ENCODE peak calls at places on chromosomes 13 and 19, in five cellular contexts. One of them, this sample, is unnamed.

GRCh38 chr19:35216833-35217707 is 11.5 kb downstream of the FAM187B start:
- DNase-seq in NCI-H1694: no peak
- DNase-seq in H54: no peak
- DNase-seq in HCT116: no peak
- DNase-seq in left ventricle myocardium inferior: no peak
- DNase-seq in this sample: no peak

GRCh38 chr19:16860118-16860517 is 28.7 kb upstream of the F2RL3 start:
- DNase-seq in NCI-H1694: no peak
- DNase-seq in H54: no peak
- DNase-seq in HCT116: no peak
- DNase-seq in left ventricle myocardium inferior: no peak
- DNase-seq in this sample: no peak

GRCh38 chr13:100063333-100063732 is 25.6 kb upstream of the PCCA start:
- DNase-seq in NCI-H1694: no peak
- DNase-seq in H54: no peak
- DNase-seq in HCT116: no peak
- DNase-seq in left ventricle myocardium inferior: no peak
- DNase-seq in this sample: no peak

GRCh38 chr19:32997716-32998355 is 25.8 kb downstream of the FAAP24 start:
- DNase-seq in NCI-H1694: no peak
- DNase-seq in H54: no peak
- DNase-seq in HCT116: no peak
- DNase-seq in left ventricle myocardium inferior: no peak
- DNase-seq in this sample: no peak

GRCh38 chr19:3389876-3390361 is 23.5 kb downstream of the NFIC start:
- DNase-seq in NCI-H1694: no peak
- DNase-seq in H54: no peak
- DNase-seq in HCT116: no peak
- DNase-seq in left ventricle myocardium inferior: no peak
- DNase-seq in this sample: no peak

GRCh38 chr13:44762946-44763345 is 186.8 kb upstream of the TSC22D1 start:
- DNase-seq in NCI-H1694: no peak
- DNase-seq in H54: no peak
- DNase-seq in HCT116: no peak
- DNase-seq in left ventricle myocardium inferior: no peak
- DNase-seq in this sample: no peak

GRCh38 chr13:97226788-97227627 is 4.9 kb downstream of the MBNL2 start:
- DNase-seq in NCI-H1694: no peak
- DNase-seq in H54: no peak
- DNase-seq in HCT116: no peak
- DNase-seq in left ventricle myocardium inferior: no peak
- DNase-seq in this sample: peak

GRCh38 chr19:51127032-51127431 is 2.3 kb downstream of the SIGLEC9 start:
- DNase-seq in NCI-H1694: no peak
- DNase-seq in H54: no peak
- DNase-seq in HCT116: no peak
- DNase-seq in left ventricle myocardium inferior: no peak
- DNase-seq in this sample: no peak